ENCODE peak calls at places on chromosomes 7 and 10, in six cellular contexts. C is mesendoderm, E is A549, W is cardiac muscle cell, Q is GM23248, L is NT2/D1. S is an unnamed sample.

GRCh38 chr7:155754165-155754564 is 58.1 kb downstream of the SHH start:
- DNase-seq in C (no peak), E (no peak), W (no peak), Q (no peak), L (no peak), S (no peak)

GRCh38 chr10:128031216-128031615 is 95.0 kb downstream of the MKI67 start:
- DNase-seq in C (no peak), E (no peak), W (no peak), Q (no peak), L (no peak), S (no peak)

GRCh38 chr7:15829689-15830088 is 143.2 kb upstream of the MEOX2 start:
- DNase-seq in C (no peak), E (no peak), W (peak; percentile 19), Q (no peak), L (no peak), S (no peak)

GRCh38 chr10:55163388-55163972 is 362.4 kb upstream of the PCDH15 start:
- DNase-seq in C (no peak), E (no peak), W (no peak), Q (no peak), L (no peak), S (no peak)

GRCh38 chr7:118311121-118311803 is 86.8 kb downstream of the ANKRD7 start:
- DNase-seq in C (no peak), E (peak; percentile 11), W (peak; percentile 69), Q (no peak), L (no peak), S (no peak)

GRCh38 chr10:30013684-30014246 is 45.6 kb downstream of the JCAD start:
- DNase-seq in C (no peak), E (no peak), W (peak; percentile 74), Q (no peak), L (no peak), S (no peak)

GRCh38 chr10:29063806-29064644 is 224.8 kb upstream of the LYZL1 start:
- DNase-seq in C (peak; percentile 23), E (peak; percentile 82), W (peak; percentile 78), Q (peak; percentile 10), L (no peak), S (peak; percentile 22)

GRCh38 chr7:80729586-80730320 is 91.3 kb downstream of the CD36 start:
- DNase-seq in C (no peak), E (no peak), W (peak; percentile 57), Q (peak; percentile 81), L (no peak), S (no peak)

GRCh38 chr7:116955801-116956514 is 2.7 kb downstream of the ST7 start:
- DNase-seq in C (no peak), E (no peak), W (peak; percentile 72), Q (peak; percentile 27), L (no peak), S (no peak)

GRCh38 chr7:103866919-103867318 is 122.5 kb downstream of the RELN start:
- DNase-seq in C (no peak), E (no peak), W (no peak), Q (no peak), L (no peak), S (no peak)

GRCh38 chr7:17298102-17298839 is at the start of gene AHR:
- DNase-seq in C (peak; percentile 93), E (peak; percentile 97), W (peak; percentile 98), Q (peak; percentile 98), L (peak; percentile 92), S (peak; percentile 92)

GRCh38 chr10:88490216-88490980 is 92.7 kb downstream of the RNLS start:
- DNase-seq in C (no peak), E (no peak), W (peak; percentile 31), Q (no peak), L (no peak), S (no peak)

GRCh38 chr7:30028749-30029635 is 780 bp downstream of the PLEKHA8 start:
- DNase-seq in C (peak; percentile 87), E (peak; percentile 39), W (peak; percentile 43), Q (peak; percentile 68), L (no peak), S (peak; percentile 56)

GRCh38 chr10:79159785-79160184 is 91.0 kb downstream of the ZMIZ1 start:
- DNase-seq in C (no peak), E (no peak), W (peak; percentile 85), Q (peak; percentile 92), L (no peak), S (no peak)

GRCh38 chr7:31073486-31074383 is 21.6 kb downstream of the ADCYAP1R1 start:
- DNase-seq in C (no peak), E (no peak), W (no peak), Q (peak; percentile 67), L (no peak), S (no peak)

GRCh38 chr10:129319934-129320333 is 147.1 kb upstream of the MGMT start:
- DNase-seq in C (no peak), E (no peak), W (no peak), Q (no peak), L (no peak), S (no peak)

GRCh38 chr10:75402486-75403143 is 1.1 kb upstream of the ZNF503 start:
- DNase-seq in C (no peak), E (peak; percentile 80), W (no peak), Q (peak; percentile 60), L (no peak), S (no peak)

GRCh38 chr10:75404335-75405200 is 3.0 kb upstream of the ZNF503 start:
- DNase-seq in C (peak; percentile 63), E (no peak), W (no peak), Q (no peak), L (no peak), S (no peak)

GRCh38 chr10:75405201-75406143 is 3.9 kb upstream of the ZNF503 start:
- DNase-seq in C (peak; percentile 87), E (no peak), W (no peak), Q (no peak), L (no peak), S (peak; percentile 42)

GRCh38 chr10:75403144-75404022 is 1.8 kb upstream of the ZNF503 start:
- DNase-seq in C (peak; percentile 60), E (peak; percentile 42), W (no peak), Q (peak; percentile 75), L (no peak), S (peak; percentile 33)

DNA sequence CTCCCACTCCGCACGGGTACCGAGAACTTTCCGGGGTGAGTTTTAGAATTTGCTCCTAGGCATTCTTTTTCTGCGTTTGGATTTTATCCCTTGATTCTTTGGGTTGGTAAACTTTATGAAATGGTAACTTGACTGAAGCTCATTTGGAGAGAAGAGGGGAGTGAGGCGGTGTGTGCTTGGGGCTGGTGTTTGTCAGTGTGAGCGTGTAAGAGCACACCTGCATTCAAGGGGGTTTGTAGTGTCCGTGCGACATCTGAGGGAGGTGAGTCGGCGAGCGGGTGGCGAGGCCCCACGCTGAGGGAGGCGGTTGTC is 2.4 kb upstream of the ZNF503 start:
- DNase-seq in C (no peak), E (no peak), W (no peak), Q (no peak), L (no peak), S (no peak)
- H3K4me3 ChIP-seq in C (no peak overlapping the region), E (peak overlapping the region; percentile 92), W (peak overlapping the region; percentile 97), Q (peak overlapping the region; percentile 93), L (peak overlapping the region; percentile 34), S (peak overlapping the region; percentile 59)

DNA sequence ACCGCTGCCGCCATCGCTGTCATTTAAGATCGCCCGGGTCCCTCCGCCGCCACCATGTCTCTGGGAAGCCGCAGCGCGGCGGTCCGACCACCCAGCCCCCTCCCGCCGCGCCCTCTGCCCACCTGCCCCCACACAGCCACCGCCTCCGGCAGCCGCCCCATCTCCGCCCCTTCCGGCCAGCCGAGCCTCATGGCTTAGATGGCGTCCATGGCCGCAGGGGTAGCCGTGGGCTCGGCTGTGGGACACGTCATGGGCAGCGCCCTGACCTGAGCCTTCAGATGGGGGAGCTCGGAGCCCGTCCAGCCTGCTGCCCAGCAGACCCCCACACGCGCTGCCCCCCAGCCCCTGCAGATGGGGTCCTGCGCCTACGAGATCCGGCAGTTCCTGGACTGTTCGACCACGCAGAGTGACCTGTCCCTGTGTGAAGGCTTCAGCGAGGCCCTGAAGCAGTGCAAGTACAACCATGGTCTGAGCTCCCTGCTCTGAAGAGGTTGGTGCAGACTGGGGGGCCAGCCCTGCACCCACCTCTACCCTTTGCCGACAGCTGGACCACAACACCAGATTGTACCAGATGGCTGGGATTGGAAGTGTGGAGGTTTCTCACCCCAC is 38.0 kb upstream of the TARP start:
- DNase-seq in C (no peak), E (peak; percentile 51), W (peak; percentile 30), Q (peak; percentile 40), L (no peak), S (peak; percentile 85)
- H3K4me3 ChIP-seq in C (no peak overlapping the region), E (peak overlapping the region; percentile 67), W (no peak overlapping the region), Q (peak overlapping the region; percentile 69), L (no peak overlapping the region), S (peak overlapping the region; percentile 44)

GRCh38 chr10:110509560-110509959 is 11.9 kb downstream of the DUSP5 start:
- DNase-seq in C (no peak), E (no peak), W (no peak), Q (no peak), L (no peak), S (no peak)

GRCh38 chr10:110510086-110510485 is 12.4 kb downstream of the DUSP5 start:
- DNase-seq in C (no peak), E (no peak), W (no peak), Q (no peak), L (no peak), S (no peak)

GRCh38 chr10:110507303-110507702 is 9.6 kb downstream of the DUSP5 start:
- DNase-seq in C (no peak), E (no peak), W (no peak), Q (no peak), L (no peak), S (no peak)

GRCh38 chr10:110508389-110508788 is 10.7 kb downstream of the DUSP5 start:
- DNase-seq in C (no peak), E (no peak), W (no peak), Q (no peak), L (no peak), S (no peak)

DNA sequence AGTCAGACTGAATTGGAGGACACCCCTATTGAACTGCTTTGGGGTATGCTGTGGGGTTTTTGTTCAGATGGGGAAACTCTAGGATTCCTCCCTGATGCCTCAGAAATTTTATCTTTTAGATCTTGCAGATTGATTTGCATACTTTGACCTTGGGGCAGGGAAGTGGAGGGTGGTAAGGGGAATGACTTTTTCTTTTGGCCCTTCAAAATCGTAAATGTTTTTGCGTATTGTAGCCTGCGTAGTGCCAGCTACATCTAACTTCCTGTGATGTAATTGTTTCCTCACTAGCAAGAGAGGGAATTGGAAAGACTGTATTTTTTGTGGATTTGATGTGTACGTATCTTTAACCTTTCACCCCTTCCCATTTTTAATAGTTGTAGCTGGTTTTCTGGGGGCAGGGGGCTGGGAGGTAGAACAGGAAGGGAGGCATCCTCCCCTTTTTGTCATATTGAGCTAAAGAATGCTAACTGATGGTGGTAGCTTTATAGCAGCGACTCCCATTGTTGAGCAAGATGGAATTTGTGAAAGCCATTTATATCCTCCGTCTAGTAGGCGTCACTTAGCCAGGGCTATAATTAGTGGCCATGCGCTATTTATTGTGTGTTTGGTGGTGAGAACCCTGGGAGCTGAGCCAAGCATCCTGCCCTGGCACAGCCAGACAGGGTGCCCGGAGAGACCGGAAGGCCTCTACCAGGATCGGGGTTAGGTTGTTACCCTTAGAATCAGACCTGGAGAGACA is 11.3 kb downstream of the DUSP5 start:
- DNase-seq in C (no peak), E (no peak), W (no peak), Q (no peak), L (no peak), S (no peak)
- H3K4me3 ChIP-seq in C (no peak overlapping the region), E (no peak overlapping the region), W (no peak overlapping the region), Q (no peak overlapping the region), L (no peak overlapping the region), S (no peak overlapping the region)

DNA sequence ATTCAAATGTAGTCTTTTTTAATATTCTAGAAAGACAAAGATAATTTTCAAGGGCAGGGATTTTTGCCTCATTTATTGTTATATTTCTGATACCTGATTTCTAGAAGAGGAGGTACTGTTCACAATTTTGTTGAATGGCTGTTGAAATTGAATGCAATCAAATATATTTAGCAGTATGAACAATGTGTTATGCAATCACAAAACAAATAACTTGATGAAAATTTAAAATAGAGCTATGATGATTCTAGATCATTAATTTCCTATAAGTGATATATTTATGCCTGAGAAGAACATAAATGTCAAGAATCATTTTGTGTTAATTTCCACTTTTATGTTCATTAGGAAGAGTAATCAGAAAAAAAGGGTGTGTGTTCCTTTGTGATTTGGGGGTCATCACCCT is 114.6 kb upstream of the CNTNAP2 start:
- DNase-seq in C (no peak), E (no peak), W (no peak), Q (no peak), L (no peak), S (no peak)
- H3K4me3 ChIP-seq in C (no peak overlapping the region), E (no peak overlapping the region), W (no peak overlapping the region), Q (no peak overlapping the region), L (no peak overlapping the region), S (no peak overlapping the region)

S was measured in HAP-1.